ENCODE peak calls at places on chromosome 14, in four cellular contexts. Z is HCT116, I is GM23248, X is PC-3. G is an unnamed sample.

GRCh38 chr14:102764220-102764671 is 13.0 kb upstream of the TRAF3 start:
- DNase-seq in Z (no peak), I (no peak), X (no peak), G (no peak)

GRCh38 chr14:61437383-61437782 is 116.0 kb downstream of the PRKCH start:
- DNase-seq in Z (no peak), I (no peak), X (no peak), G (no peak)

GRCh38 chr14:96793547-96793946 is 3.6 kb upstream of the VRK1 start:
- DNase-seq in Z (no peak), I (peak; percentile 21), X (peak; percentile 42), G (no peak)

GRCh38 chr14:36508418-36509051 is 11.5 kb downstream of the NKX2-1 start:
- DNase-seq in Z (no peak), I (no peak), X (no peak), G (no peak)

GRCh38 chr14:33809456-33809855 is 141.4 kb downstream of the EGLN3 start:
- DNase-seq in Z (no peak), I (no peak), X (no peak), G (no peak)

GRCh38 chr14:35742448-35742847 is 66.6 kb downstream of the RALGAPA1 start:
- DNase-seq in Z (no peak), I (no peak), X (no peak), G (no peak)

GRCh38 chr14:52663850-52664249 is 31.5 kb downstream of the ERO1A start:
- DNase-seq in Z (no peak), I (no peak), X (no peak), G (no peak)

GRCh38 chr14:22047105-22047504 is 373.5 kb upstream of the OR4E1 start:
- DNase-seq in Z (no peak), I (no peak), X (peak; percentile 34), G (peak; percentile 51)

GRCh38 chr14:54251356-54251755 is 145.5 kb upstream of the CDKN3 start:
- DNase-seq in Z (no peak), I (peak; percentile 45), X (peak; percentile 95), G (no peak)

GRCh38 chr14:28704153-28704552 is 62.4 kb upstream of the FOXG1 start:
- DNase-seq in Z (no peak), I (no peak), X (peak; percentile 67), G (no peak)

GRCh38 chr14:85387181-85387580 is 142.8 kb upstream of the FLRT2 start:
- DNase-seq in Z (no peak), I (no peak), X (no peak), G (no peak)

GRCh38 chr14:81224222-81224621 is 3.5 kb upstream of the GTF2A1 start:
- DNase-seq in Z (no peak), I (no peak), X (no peak), G (no peak)

GRCh38 chr14:103532216-103533136 is 3.5 kb downstream of the TRMT61A start:
- DNase-seq in Z (no peak), I (no peak), X (no peak), G (no peak)

GRCh38 chr14:81676879-81677278 is 143.2 kb upstream of the SEL1L start:
- DNase-seq in Z (no peak), I (no peak), X (no peak), G (no peak)

GRCh38 chr14:96267916-96268315 is 11.9 kb downstream of the BDKRB1 start:
- DNase-seq in Z (no peak), I (peak; percentile 64), X (peak; percentile 42), G (no peak)

GRCh38 chr14:105059035-105059916 is 6.0 kb downstream of the GPR132 start:
- DNase-seq in Z (no peak), I (no peak), X (no peak), G (no peak)

GRCh38 chr14:94945615-94946014 is 175.7 kb upstream of the GSC start:
- DNase-seq in Z (no peak), I (no peak), X (no peak), G (no peak)

GRCh38 chr14:25048170-25049126 is 1.5 kb downstream of the STXBP6 start:
- DNase-seq in Z (no peak), I (peak; percentile 97), X (peak; percentile 22), G (no peak)

GRCh38 chr14:51342226-51342625 is 102.2 kb downstream of the TMX1 start:
- DNase-seq in Z (no peak), I (peak; percentile 50), X (peak; percentile 97), G (no peak)

GRCh38 chr14:22387776-22388241 is 201.2 kb downstream of the DAD1 start:
- DNase-seq in Z (no peak), I (no peak), X (no peak), G (no peak)

GRCh38 chr14:73722581-73722980 is 8.4 kb upstream of the PNMA1 start:
- DNase-seq in Z (no peak), I (no peak), X (peak; percentile 0), G (no peak)

GRCh38 chr14:73723799-73724621 is 9.8 kb upstream of the PNMA1 start:
- DNase-seq in Z (no peak), I (peak; percentile 98), X (peak; percentile 96), G (no peak)

GRCh38 chr14:73725116-73726024 is 11.2 kb upstream of the PNMA1 start:
- DNase-seq in Z (no peak), I (peak; percentile 68), X (no peak), G (no peak)

GRCh38 chr14:73724696-73725095 is 10.5 kb upstream of the PNMA1 start:
- DNase-seq in Z (no peak), I (no peak), X (peak; percentile 1), G (no peak)

DNA sequence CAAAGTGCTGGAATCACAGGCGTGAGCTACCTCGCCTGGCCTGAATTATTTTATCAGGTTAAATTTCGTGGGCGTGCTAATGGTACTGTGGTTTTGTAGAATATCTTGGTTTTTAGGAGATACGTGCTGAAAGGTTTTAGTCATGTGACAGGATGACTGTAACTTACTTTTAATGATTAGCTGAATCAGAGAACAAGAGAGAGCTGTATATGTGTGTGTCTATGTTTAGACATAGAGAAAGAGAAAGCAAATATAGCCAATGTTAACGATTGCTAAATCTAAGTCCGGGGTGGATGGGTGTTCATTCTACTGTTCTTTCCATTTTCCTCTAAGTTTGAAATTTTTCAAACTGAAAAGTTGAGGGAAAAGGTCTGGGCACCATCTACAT is 9.2 kb upstream of the PNMA1 start:
- DNase-seq in Z (no peak), I (peak; percentile 70), X (peak; percentile 1), G (no peak)
- H2AFZ ChIP-seq in Z (no peak overlapping the region), I (no peak overlapping the region), X (no peak overlapping the region), G (no peak overlapping the region)

GRCh38 chr14:57547131-57547530 is 53.5 kb upstream of the CCDC198 start:
- DNase-seq in Z (no peak), I (no peak), X (no peak), G (no peak)
- H3K4me3 ChIP-seq in Z (no peak overlapping the region), I (no peak overlapping the region), X (no peak overlapping the region), G (no peak overlapping the region)

DNA sequence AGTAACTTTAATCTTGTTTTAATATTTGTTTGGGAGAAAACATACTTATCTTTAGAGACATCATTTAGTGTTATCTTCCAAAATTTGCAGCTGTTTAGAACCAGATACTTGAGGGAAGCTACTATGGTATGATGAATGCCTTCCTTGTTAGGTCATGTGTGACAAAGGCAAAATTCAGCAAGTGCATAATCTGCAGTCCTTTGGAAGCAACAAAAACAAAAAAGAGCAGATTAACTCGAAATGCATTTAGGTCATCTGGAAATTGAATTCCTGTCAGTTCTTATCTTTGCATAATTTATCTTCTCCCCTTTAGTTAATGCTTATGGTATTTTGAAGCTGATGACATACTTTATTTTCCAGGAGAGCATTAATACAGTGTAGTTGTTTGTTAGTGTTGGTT is 3.5 kb downstream of the FBXO34 start:
- DNase-seq in Z (no peak), I (peak; percentile 66), X (peak; percentile 39), G (no peak)
- TF ChIP-seq EZH2phosphoT487 in Z (no peak), I (no peak), X (no peak), G (no peak)

DNA sequence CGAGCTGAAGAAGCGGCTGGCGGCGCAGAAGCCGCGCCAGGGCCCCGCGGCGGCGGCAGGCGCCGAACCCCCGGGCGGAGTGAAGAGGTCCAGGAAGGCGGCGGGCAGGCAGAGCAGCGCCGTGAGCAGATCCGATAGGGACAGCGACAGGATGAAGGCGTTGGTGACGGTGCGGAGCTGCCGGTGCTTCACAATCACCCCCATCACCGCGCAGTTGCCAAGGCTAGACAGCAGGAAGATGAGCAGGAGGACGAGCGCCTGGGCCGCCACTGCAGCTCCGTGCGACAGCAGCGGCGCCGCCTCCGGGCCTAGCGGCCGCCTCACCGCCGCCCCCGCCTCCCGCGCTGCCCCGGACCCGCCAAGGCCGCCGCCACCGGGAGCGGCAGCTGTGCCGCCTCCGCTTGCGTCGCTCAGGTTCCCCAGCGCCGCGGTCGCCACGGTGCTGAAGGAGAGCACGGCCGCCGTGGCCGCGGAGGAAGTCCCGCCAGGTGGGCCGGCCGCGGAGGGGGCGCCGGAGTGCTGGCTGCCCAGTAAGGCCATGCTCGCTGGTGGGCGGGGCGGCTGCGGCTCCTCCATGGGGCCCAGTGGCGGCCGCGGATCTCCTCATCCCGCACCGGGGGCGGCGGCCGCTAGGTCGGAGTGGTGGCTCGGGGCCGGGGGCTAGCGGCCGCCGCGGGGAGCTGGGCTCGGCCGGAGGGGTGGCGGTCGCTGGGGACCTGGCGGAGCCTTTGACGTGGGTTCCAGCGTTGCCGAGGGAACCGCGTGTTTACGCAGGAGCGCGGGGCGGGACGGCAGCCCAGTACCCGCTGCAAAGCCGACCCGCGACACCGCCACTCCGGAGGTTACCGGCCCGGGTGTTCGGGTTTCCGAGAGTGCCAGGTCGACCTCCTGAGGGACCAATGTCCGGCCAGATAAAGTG is at the start of gene GPR135:
- DNase-seq in Z (no peak), I (peak; percentile 78), X (peak; percentile 87), G (peak; percentile 50)
- H2AFZ ChIP-seq in Z (no peak within 1 kb of the TSS), I (peak within 1 kb of the TSS; percentile 74), X (peak within 1 kb of the TSS; percentile 86), G (peak within 1 kb of the TSS; percentile 64)

GRCh38 chr14:23600806-23601205 is 22.2 kb upstream of the JPH4 start:
- DNase-seq in Z (no peak), I (no peak), X (no peak), G (no peak)
- H3K4me3 ChIP-seq in Z (no peak overlapping the region), I (no peak overlapping the region), X (no peak overlapping the region), G (no peak overlapping the region)

DNA sequence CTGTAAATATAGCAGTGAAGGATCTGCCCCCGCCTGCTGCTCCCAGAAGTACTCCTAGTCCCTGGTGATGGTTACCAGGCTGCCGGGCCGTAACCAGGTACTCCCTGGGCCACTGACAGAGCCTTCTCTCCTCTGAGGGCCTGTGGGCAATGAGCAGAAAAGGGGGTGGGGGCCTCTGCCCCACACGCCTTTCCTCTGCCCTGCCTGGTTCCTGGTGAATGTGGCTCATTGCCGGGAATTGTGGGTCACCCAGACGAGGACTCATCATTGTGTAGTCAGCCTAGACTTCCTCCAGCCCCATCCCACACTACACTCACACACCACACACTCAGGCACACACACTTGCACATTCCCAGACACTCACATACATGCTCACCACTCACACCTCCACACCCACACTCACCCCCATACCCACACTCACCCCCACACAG is 35.7 kb upstream of the ACTN1 start:
- DNase-seq in Z (no peak), I (peak; percentile 57), X (peak; percentile 55), G (no peak)
- TF ChIP-seq EZH2phosphoT487 in Z (no peak), I (no peak), X (no peak), G (no peak)

DNA sequence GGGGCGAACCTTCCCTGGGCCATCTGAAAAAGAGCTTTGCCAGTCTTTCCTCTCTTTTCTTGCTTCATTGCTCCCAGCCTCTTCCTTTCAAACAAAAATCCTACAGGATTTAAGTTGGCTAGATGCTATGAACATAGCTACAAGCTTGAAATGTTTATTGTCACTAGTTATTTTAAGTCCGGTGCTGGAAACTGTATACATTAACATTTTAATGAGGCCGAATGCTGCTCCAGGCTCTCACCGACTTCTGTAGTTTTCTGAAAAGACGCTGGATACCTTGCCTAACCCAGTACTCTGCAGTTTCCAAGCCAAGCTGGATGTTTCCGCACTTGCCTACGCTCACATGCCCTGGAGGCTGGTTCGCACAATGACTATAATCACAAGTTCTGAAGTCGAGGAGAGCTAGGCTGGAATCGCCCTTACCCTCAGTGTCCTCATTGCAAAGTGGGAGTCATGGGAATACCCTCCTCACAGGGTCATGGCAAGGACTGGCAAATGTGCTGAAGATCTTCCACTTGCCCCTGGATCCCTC is 39.1 kb downstream of the LTBP2 start:
- DNase-seq in Z (no peak), I (no peak), X (no peak), G (no peak)
- H2AFZ ChIP-seq in Z (peak overlapping the region; percentile 84), I (no peak overlapping the region), X (peak overlapping the region; percentile 54), G (no peak overlapping the region)